ENCODE peak calls at places on chromosomes 11 and 22, in four cellular contexts. One of them, this sample, is unnamed.

GRCh38 chr22:43230983-43231723 is 44.2 kb upstream of the TTLL12 start:
- DNase-seq in effector memory CD8-positive, alpha-beta T cell: peak
- DNase-seq in ACHN: peak
- DNase-seq in A172: peak
- DNase-seq in this sample: peak

GRCh38 chr22:19970479-19971275 is 29.1 kb upstream of the TXNRD2 start:
- DNase-seq in A172: no peak
- DNase-seq in ACHN: peak
- DNase-seq in effector memory CD8-positive, alpha-beta T cell: peak
- DNase-seq in this sample: peak

GRCh38 chr11:114171257-114172054 is 111.9 kb downstream of the ZBTB16 start:
- DNase-seq in ACHN: no peak
- DNase-seq in A172: no peak
- DNase-seq in effector memory CD8-positive, alpha-beta T cell: no peak
- DNase-seq in this sample: no peak

GRCh38 chr11:128421577-128421976 is 165.8 kb downstream of the ETS1 start:
- DNase-seq in A172: peak
- DNase-seq in ACHN: no peak
- DNase-seq in effector memory CD8-positive, alpha-beta T cell: no peak
- DNase-seq in this sample: no peak

GRCh38 chr11:13118194-13118593 is 109.1 kb downstream of the RASSF10 start:
- DNase-seq in effector memory CD8-positive, alpha-beta T cell: no peak
- DNase-seq in ACHN: peak
- DNase-seq in A172: peak
- DNase-seq in this sample: peak

GRCh38 chr22:37749831-37750595 is 53.2 kb downstream of the TRIOBP start:
- DNase-seq in ACHN: no peak
- DNase-seq in A172: no peak
- DNase-seq in effector memory CD8-positive, alpha-beta T cell: no peak
- DNase-seq in this sample: no peak

GRCh38 chr11:16309226-16309625 is 47.1 kb downstream of the SOX6 start:
- DNase-seq in effector memory CD8-positive, alpha-beta T cell: no peak
- DNase-seq in ACHN: no peak
- DNase-seq in A172: no peak
- DNase-seq in this sample: no peak

GRCh38 chr11:1516273-1517067 is 29.9 kb upstream of the MOB2 start:
- DNase-seq in effector memory CD8-positive, alpha-beta T cell: no peak
- DNase-seq in ACHN: no peak
- DNase-seq in A172: peak
- DNase-seq in this sample: no peak

GRCh38 chr22:49810363-49811013 is 17.2 kb downstream of the BRD1 start:
- DNase-seq in ACHN: no peak
- DNase-seq in A172: no peak
- DNase-seq in effector memory CD8-positive, alpha-beta T cell: no peak
- DNase-seq in this sample: no peak

This sample was measured in SW480.